ENCODE peak calls at places on chromosomes 7 and 10, in four cellular contexts. J is astrocyte of the spinal cord, O is choroid plexus epithelial cell, A is endothelial cell. L is an unnamed sample.

GRCh38 chr7:124101173-124101768 is 68.4 kb upstream of the TMEM229A start:
- DNase-seq in O (peak; percentile 21), J (peak; percentile 16), A (peak; percentile 20), L (no peak)

GRCh38 chr7:21912931-21913780 is 32.5 kb downstream of the CDCA7L start:
- DNase-seq in J (no peak), O (no peak), A (no peak), L (no peak)

GRCh38 chr7:87497482-87497881 is 22.0 kb upstream of the ABCB4 start:
- DNase-seq in J (no peak), O (no peak), A (no peak), L (no peak)

GRCh38 chr7:31957090-31957720 is 113.0 kb downstream of the PDE1C start:
- DNase-seq in J (peak; percentile 36), O (peak; percentile 11), A (no peak), L (no peak)

GRCh38 chr10:17348111-17349008 is 106.0 kb downstream of the ST8SIA6 start:
- DNase-seq in J (peak; percentile 88), O (peak; percentile 84), A (no peak), L (peak; percentile 57)

GRCh38 chr10:119669975-119670640 is 18.9 kb downstream of the BAG3 start:
- DNase-seq in A (no peak), O (no peak), J (no peak), L (peak; percentile 69)

GRCh38 chr10:29688230-29688634 is 53.5 kb upstream of the SVIL start:
- DNase-seq in A (no peak), J (peak; percentile 41), O (no peak), L (no peak)

GRCh38 chr7:102912742-102913141 is at the start of gene LRRC17:
- DNase-seq in O (peak; percentile 96), A (no peak), J (peak; percentile 97), L (no peak)

GRCh38 chr7:99363286-99363685 is 11.2 kb upstream of the ARPC1B start:
- DNase-seq in O (peak; percentile 44), A (no peak), J (no peak), L (no peak)

GRCh38 chr10:32360884-32361283 is 13.9 kb upstream of the EPC1 start:
- DNase-seq in J (no peak), O (no peak), A (no peak), L (no peak)

GRCh38 chr7:123944395-123944794 is 19.4 kb downstream of the SPAM1 start:
- DNase-seq in A (no peak), O (no peak), J (no peak), L (no peak)

GRCh38 chr10:13815766-13816165 is 229.0 kb downstream of the PRPF18 start:
- DNase-seq in O (peak; percentile 65), A (no peak), J (peak; percentile 82), L (no peak)

GRCh38 chr10:58993480-58994221 is 182.8 kb upstream of the PHYHIPL start:
- DNase-seq in J (no peak), A (no peak), O (no peak), L (no peak)

GRCh38 chr10:116748041-116748440 is 5.7 kb upstream of the HSPA12A start:
- DNase-seq in A (no peak), O (peak; percentile 75), J (no peak), L (no peak)

GRCh38 chr7:34837316-34837715 is 179.3 kb downstream of the NPSR1 start:
- DNase-seq in A (no peak), O (no peak), J (no peak), L (no peak)

GRCh38 chr7:155590215-155591023 is 44.1 kb upstream of the CNPY1 start:
- DNase-seq in O (peak; percentile 70), A (no peak), J (peak; percentile 6), L (no peak)

GRCh38 chr7:8144856-8145255 is 117.1 kb downstream of the ICA1 start:
- DNase-seq in J (no peak), O (no peak), A (no peak), L (no peak)
- TF ChIP-seq CTCF in J (no peak), O (no peak), A (no peak), L (no peak)

GRCh38 chr7:3725660-3726059 is 424.6 kb downstream of the SDK1 start:
- DNase-seq in J (no peak), A (no peak), O (no peak), L (no peak)

GRCh38 chr7:3725145-3725544 is 424.1 kb downstream of the SDK1 start:
- DNase-seq in J (no peak), A (no peak), O (peak; percentile 37), L (no peak)

GRCh38 chr7:3721422-3721821 is 420.4 kb downstream of the SDK1 start:
- DNase-seq in O (no peak), J (no peak), A (no peak), L (no peak)

GRCh38 chr7:3722396-3722846 is 421.4 kb downstream of the SDK1 start:
- DNase-seq in J (peak; percentile 23), A (peak; percentile 16), O (peak; percentile 54), L (peak; percentile 57)
- TF ChIP-seq CTCF in J (peak; percentile 42), A (no peak), O (peak; percentile 60), L (no peak)

GRCh38 chr7:107889992-107890391 is 991 bp upstream of the DLD start:
- DNase-seq in O (no peak), J (no peak), A (no peak), L (no peak)

GRCh38 chr7:107891619-107892366 is 810 bp downstream of the DLD start:
- DNase-seq in J (no peak), A (no peak), O (peak; percentile 43), L (no peak)

GRCh38 chr7:107890493-107890961 is 456 bp upstream of the DLD start:
- DNase-seq in O (no peak), A (no peak), J (no peak), L (no peak)

GRCh38 chr7:107890962-107891618 is at the start of gene DLD:
- DNase-seq in J (peak; percentile 95), O (peak; percentile 92), A (peak; percentile 90), L (peak; percentile 94)
- TF ChIP-seq CTCF in J (no peak), O (no peak), A (no peak), L (no peak)

DNA sequence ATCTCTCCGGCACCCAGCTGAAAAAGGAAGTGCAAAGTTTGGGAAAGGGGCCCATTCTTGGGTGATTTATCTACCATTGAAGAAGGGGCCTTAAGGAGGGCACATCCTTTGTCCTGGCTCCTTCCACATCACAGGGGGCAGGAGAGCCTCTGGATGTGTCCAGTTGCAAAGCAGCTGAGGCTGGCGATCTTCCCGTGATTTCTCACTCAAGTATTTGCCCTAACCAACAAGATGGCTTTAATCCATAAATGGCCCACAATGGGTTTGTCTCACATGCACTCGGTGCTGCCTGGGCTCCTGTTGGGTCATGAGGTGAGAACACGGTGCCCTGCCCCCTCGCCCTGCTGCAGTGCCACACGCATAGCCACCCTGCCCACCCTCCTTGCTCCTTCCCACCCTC is 14.2 kb upstream of the FRMPD2 start:
- DNase-seq in A (no peak), O (no peak), J (peak; percentile 52), L (no peak)
- TF ChIP-seq CTCF in A (no peak), O (no peak), J (no peak), L (no peak)

DNA sequence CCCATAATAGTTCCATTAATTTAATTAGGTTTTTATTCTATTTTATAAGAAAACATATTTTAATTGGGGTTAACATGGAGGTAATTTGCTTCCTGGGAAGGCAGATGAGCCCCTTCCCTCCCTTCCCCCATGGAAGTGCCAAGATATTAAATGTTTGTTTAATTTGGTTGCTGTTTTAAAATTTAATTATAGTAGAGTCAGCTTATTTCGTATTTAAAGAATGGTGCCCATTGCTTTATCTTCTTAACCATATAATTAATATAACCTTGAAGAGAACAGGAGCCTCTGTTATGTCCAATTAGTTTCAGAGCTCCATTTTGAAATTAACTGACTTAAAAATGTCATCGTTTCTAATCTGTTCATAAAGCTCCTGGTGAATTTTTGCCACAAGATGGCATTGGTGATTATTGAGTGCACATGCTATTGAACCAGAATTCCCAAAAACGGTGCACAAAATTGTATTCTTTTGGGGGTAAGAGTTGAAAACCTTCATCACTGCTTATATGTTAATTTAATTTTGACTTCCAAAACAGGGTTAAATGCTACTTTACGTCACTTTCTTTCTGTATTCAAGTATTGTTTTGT is 26.0 kb downstream of the KLHDC10 start:
- DNase-seq in A (no peak), J (peak; percentile 15), O (peak; percentile 46), L (no peak)
- TF ChIP-seq CTCF in A (no peak), J (peak; percentile 42), O (peak; percentile 52), L (peak; percentile 10)

GRCh38 chr7:128676665-128677064 is 4.6 kb downstream of the GARIN1A start:
- DNase-seq in J (no peak), A (no peak), O (no peak), L (no peak)

GRCh38 chr7:128673571-128673970 is 1.5 kb downstream of the GARIN1A start:
- DNase-seq in O (no peak), A (no peak), J (no peak), L (no peak)

GRCh38 chr7:128671992-128672391 is at the start of gene GARIN1A:
- DNase-seq in J (no peak), A (no peak), O (no peak), L (no peak)

GRCh38 chr7:128672927-128673517 is 930 bp downstream of the GARIN1A start:
- DNase-seq in J (peak; percentile 34), O (peak; percentile 56), A (peak; percentile 38), L (no peak)
- TF ChIP-seq CTCF in J (peak; percentile 76), O (peak; percentile 80), A (peak; percentile 26), L (peak; percentile 28)

DNA sequence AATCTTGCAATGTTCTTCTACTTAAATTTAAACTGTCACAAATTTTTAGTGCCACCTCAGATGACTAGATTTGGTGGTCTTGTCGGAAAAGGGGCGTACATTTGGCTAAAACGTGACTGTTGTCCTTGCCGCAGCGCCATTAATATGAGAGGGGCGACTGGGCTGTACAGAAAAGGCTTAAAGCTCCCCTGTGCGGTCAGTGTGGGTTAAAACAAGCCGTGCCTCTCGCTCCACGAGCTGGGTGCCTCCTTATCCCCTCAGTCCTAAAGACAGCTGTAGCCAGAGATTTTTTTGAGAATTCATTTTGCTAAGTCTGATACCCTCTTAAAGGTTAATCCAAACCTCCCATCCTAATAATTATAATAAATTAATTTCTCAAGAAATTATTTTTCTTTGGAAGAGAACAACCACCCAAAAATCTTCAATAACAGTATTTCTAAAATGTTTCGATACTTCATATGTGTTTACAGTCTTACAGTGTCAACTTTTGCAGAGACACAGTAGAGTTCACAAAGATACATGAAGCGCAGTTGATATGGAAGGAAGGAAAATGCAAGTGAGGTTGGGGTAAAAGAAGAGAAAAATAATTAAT is 68.6 kb downstream of the C7orf25 start:
- DNase-seq in A (peak; percentile 53), O (peak; percentile 63), J (peak; percentile 47), L (no peak)
- TF ChIP-seq CTCF in A (peak; percentile 22), O (peak; percentile 79), J (peak; percentile 67), L (peak; percentile 51)

GRCh38 chr10:80457554-80458262 is 3.6 kb downstream of the TSPAN14 start:
- DNase-seq in O (no peak), J (no peak), A (no peak), L (no peak)
- TF ChIP-seq CTCF in O (no peak), J (no peak), A (no peak), L (no peak)

L was measured in psoas muscle.